ENCODE peak calls at places on chromosomes 13 and 19, in eight cellular contexts. I is lung, T is OCI-LY7, A is psoas muscle, W is IMR-90, R is left ventricle myocardium inferior, L is PC-3, J is uterus. K is an unnamed sample.

GRCh38 chr13:40485611-40486517 is 180.6 kb downstream of the FOXO1 start:
- DNase-seq in T (peak; percentile 57), J (no peak), L (no peak), A (no peak), W (no peak), I (no peak), R (no peak), K (no peak)

GRCh38 chr13:44337581-44337980 is 36.0 kb upstream of the SERP2 start:
- DNase-seq in W (no peak), J (no peak), L (no peak), I (no peak), R (no peak), T (no peak), A (no peak), K (no peak)

GRCh38 chr19:7673995-7674667 is 2.8 kb upstream of the MCEMP1 start:
- DNase-seq in I (peak; percentile 80), J (peak; percentile 21), L (peak; percentile 87), T (peak; percentile 66), W (peak; percentile 45), R (peak; percentile 70), A (peak; percentile 63), K (peak; percentile 52)

GRCh38 chr13:110119943-110120905 is 186.7 kb downstream of the COL4A1 start:
- DNase-seq in I (no peak), R (no peak), A (no peak), L (peak; percentile 73), W (peak; percentile 41), J (no peak), T (no peak), K (no peak)

GRCh38 chr19:3474015-3474414 is 6.3 kb downstream of the SMIM24 start:
- DNase-seq in A (no peak), R (no peak), W (no peak), J (no peak), L (no peak), I (no peak), T (no peak), K (peak; percentile 54)

GRCh38 chr19:5843295-5843927 is 3.9 kb upstream of the FUT6 start:
- DNase-seq in L (no peak), T (no peak), I (no peak), R (no peak), A (no peak), J (no peak), W (no peak), K (no peak)

GRCh38 chr19:50414850-50415660 is 3.7 kb upstream of the SPIB start:
- DNase-seq in T (peak; percentile 89), W (peak; percentile 54), L (peak; percentile 24), J (peak; percentile 73), I (peak; percentile 80), A (peak; percentile 81), R (peak; percentile 75), K (peak; percentile 75)

GRCh38 chr13:91722267-91722884 is 324.0 kb downstream of the GPC5 start:
- DNase-seq in R (no peak), I (no peak), W (peak; percentile 18), J (no peak), T (peak; percentile 84), L (peak; percentile 41), A (no peak), K (no peak)

GRCh38 chr13:30934381-30934780 is 1.9 kb downstream of the TEX26 start:
- DNase-seq in J (no peak), I (no peak), L (no peak), A (no peak), R (no peak), W (peak; percentile 14), T (no peak), K (no peak)

GRCh38 chr13:102487330-102487729 is 85.5 kb upstream of the FGF14 start:
- DNase-seq in L (no peak), R (no peak), J (no peak), I (no peak), A (no peak), W (no peak), T (no peak), K (no peak)

GRCh38 chr13:49370390-49370789 is 73.5 kb downstream of the CAB39L start:
- DNase-seq in I (no peak), A (no peak), R (no peak), T (peak; percentile 21), W (no peak), L (no peak), J (no peak), K (no peak)

GRCh38 chr13:94387047-94387446 is 92.4 kb downstream of the DCT start:
- DNase-seq in T (no peak), R (no peak), A (no peak), I (no peak), J (no peak), L (no peak), W (no peak), K (no peak)

GRCh38 chr19:34505321-34506025 is 23.9 kb downstream of the WTIP start:
- DNase-seq in A (no peak), R (no peak), W (no peak), J (no peak), L (no peak), I (peak; percentile 29), T (no peak), K (no peak)

GRCh38 chr19:39676004-39676403 is 20.3 kb downstream of the LGALS16 start:
- DNase-seq in R (no peak), W (no peak), J (no peak), A (no peak), L (peak; percentile 32), I (no peak), T (no peak), K (no peak)

GRCh38 chr19:16258440-16258903 is 60.8 kb downstream of the AP1M1 start:
- DNase-seq in R (peak; percentile 81), L (no peak), W (no peak), A (peak; percentile 63), J (peak; percentile 46), I (peak; percentile 64), T (no peak), K (peak; percentile 46)

GRCh38 chr19:39740395-39740794 is 2.6 kb upstream of the CLC start:
- DNase-seq in L (no peak), T (no peak), I (no peak), A (no peak), W (no peak), R (no peak), J (no peak), K (no peak)

GRCh38 chr19:33177417-33177976 is 16.6 kb upstream of the LRP3 start:
- DNase-seq in W (no peak), L (peak; percentile 39), T (no peak), J (no peak), A (no peak), R (no peak), I (no peak), K (no peak)

GRCh38 chr19:57171551-57172081 is 4.3 kb upstream of the DUXA start:
- DNase-seq in I (no peak), W (peak; percentile 39), R (peak; percentile 31), L (peak; percentile 38), J (peak; percentile 53), A (peak; percentile 39), T (no peak), K (peak; percentile 32)

GRCh38 chr19:10074153-10074552 is 12.0 kb upstream of the SHFL start:
- DNase-seq in I (no peak), R (no peak), L (peak; percentile 50), T (peak; percentile 58), A (no peak), J (no peak), W (peak; percentile 36), K (no peak)

GRCh38 chr19:45884682-45885555 is 1.0 kb downstream of the IRF2BP1 start:
- DNase-seq in T (no peak), L (no peak), J (peak; percentile 36), I (no peak), W (no peak), R (no peak), A (no peak), K (no peak)

GRCh38 chr19:18496167-18496979 is 25.5 kb downstream of the ELL start:
- DNase-seq in T (no peak), A (no peak), R (peak; percentile 33), J (no peak), W (peak; percentile 80), I (peak; percentile 68), L (peak; percentile 82), K (peak; percentile 88)

GRCh38 chr13:29817604-29818378 is 32.6 kb downstream of the UBL3 start:
- DNase-seq in R (no peak), W (peak; percentile 23), J (no peak), A (no peak), T (peak; percentile 41), L (no peak), I (no peak), K (no peak)
- H3K4me3 ChIP-seq in R (no peak overlapping the region), W (no peak overlapping the region), J (no peak overlapping the region), A (peak overlapping the region; percentile 44), T (no peak overlapping the region), L (no peak overlapping the region), I (no peak overlapping the region), K (no peak overlapping the region)

GRCh38 chr19:44737238-44738160 is 11.0 kb upstream of the BCL3 start:
- DNase-seq in R (no peak), T (no peak), A (peak; percentile 48), I (no peak), L (no peak), W (peak; percentile 55), J (no peak), K (peak; percentile 56)
- H3K27ac ChIP-seq in R (no peak overlapping the region), T (no peak overlapping the region), A (peak overlapping the region; percentile 9), I (no peak overlapping the region), L (no peak overlapping the region), W (peak overlapping the region; percentile 27), J (no peak overlapping the region), K (peak overlapping the region; percentile 69)

DNA sequence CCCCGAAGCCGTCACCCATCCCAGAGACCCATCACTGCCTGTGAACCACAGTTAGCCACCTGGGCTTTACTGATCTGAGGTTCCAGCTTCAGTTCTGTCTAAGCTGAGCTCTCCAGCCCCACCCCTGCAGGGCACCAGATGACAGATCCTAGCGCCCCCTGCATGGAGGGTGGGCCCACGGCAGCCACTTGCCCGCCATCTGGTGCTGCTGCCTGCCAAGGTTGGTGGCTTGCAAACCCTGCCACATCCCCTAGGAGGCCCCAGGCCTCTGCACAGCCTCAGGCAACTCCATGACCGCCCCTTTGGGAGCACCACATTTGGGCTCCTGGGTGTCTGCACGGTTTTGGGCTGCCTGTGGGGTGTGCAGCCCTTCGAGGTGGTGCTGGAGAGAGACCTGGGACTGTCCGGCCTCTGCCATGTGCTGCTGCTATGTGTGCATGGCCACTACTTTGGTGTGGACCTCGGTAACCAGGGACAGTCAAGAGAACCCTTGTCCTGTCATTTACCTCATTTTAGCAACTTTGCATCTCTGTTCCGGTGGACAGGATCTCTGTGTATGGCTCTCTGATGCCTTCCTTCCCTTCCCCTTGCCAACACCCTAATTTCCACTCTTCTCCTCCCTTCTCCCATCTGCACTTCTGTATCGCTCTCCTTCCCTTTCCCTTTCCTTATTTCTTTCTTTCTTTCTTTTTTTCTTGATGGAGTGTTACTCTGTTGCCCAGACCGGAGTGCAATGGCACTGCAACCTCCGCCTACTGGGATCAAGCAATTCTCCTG is 17.4 kb upstream of the SDHAF1 start:
- DNase-seq in R (no peak), J (no peak), T (peak; percentile 73), A (no peak), I (no peak), W (no peak), L (no peak), K (no peak)
- TF ChIP-seq CTCF in R (no peak), J (no peak), T (peak; percentile 80), A (no peak), I (no peak), W (peak; percentile 10), L (peak; percentile 25), K (no peak)

DNA sequence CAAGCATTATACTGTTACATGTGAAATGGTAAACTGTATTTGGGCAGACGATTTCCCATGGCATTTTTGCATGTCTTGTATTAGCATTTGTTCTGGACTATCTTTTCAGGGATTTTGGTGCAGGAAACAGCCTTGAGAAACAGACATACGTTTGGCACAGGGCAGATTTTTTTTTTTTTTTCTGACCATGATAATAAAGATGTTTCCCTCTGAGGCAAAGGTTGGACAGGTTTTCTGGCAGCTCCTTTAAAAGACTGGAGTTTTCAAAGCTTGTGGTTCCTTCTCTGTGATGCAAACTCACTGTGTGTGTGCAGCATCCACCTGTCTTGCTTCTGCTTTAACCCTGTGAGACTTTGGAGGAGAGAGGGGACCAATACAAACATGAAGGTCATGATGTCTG is 63.0 kb downstream of the NBEA start:
- DNase-seq in W (no peak), L (no peak), A (no peak), J (no peak), I (no peak), T (no peak), R (no peak), K (no peak)
- H3K4me3 ChIP-seq in W (no peak overlapping the region), L (no peak overlapping the region), A (no peak overlapping the region), J (no peak overlapping the region), I (no peak overlapping the region), T (no peak overlapping the region), R (no peak overlapping the region), K (no peak overlapping the region)